ENCODE peak calls at places on chromosomes 5 and 9, in nine cellular contexts. Y is H1, W is transverse colon, M is stomach, B is pancreas, V is lower lobe of right lung, A is cardiac muscle cell, Z is endodermal cell, G is tibial artery. X is an unnamed sample. For H3K9me3, the result is how much of the 10 kb centered on the place peaks cover.

GRCh38 chr5:104456122-104456521 is 893.5 kb upstream of the NUDT12 start:
- DNase-seq in Y (no peak), W (no peak), M (no peak), B (no peak), V (no peak), A (no peak), Z (no peak), G (no peak), X (no peak)

GRCh38 chr5:128966846-128967245 is 1.6 kb downstream of the SLC27A6 start:
- DNase-seq in Y (no peak), W (no peak), M (no peak), B (no peak), V (no peak), A (no peak), Z (no peak), G (no peak), X (no peak)

GRCh38 chr5:147188200-147189108 is 46.4 kb upstream of the STK32A start:
- DNase-seq in Y (peak), W (peak), M (peak), B (no peak), V (no peak), A (peak), Z (peak), G (peak), X (peak)

GRCh38 chr9:76583256-76583655 is 124.3 kb downstream of the GCNT1 start:
- DNase-seq in Y (no peak), W (no peak), M (no peak), B (no peak), V (no peak), A (no peak), Z (no peak), G (no peak), X (no peak)

GRCh38 chr9:99361827-99362226 is 139.7 kb downstream of the SEC61B start:
- DNase-seq in Y (peak), W (no peak), M (no peak), B (no peak), V (no peak), A (no peak), Z (peak), G (no peak), X (no peak)

GRCh38 chr9:125548141-125548540 is 158.9 kb downstream of the MAPKAP1 start:
- DNase-seq in Y (no peak), W (no peak), M (no peak), B (no peak), V (no peak), A (no peak), Z (no peak), G (no peak), X (no peak)

GRCh38 chr5:66653380-66653779 is 57.2 kb downstream of the MAST4 start:
- DNase-seq in Y (no peak), W (no peak), M (no peak), B (no peak), V (no peak), A (no peak), Z (no peak), G (no peak), X (no peak)

GRCh38 chr9:28563612-28564011 is 990.3 kb upstream of the C9orf72 start:
- DNase-seq in Y (no peak), W (no peak), M (no peak), B (no peak), V (no peak), A (no peak), Z (no peak), G (no peak), X (no peak)

DNA sequence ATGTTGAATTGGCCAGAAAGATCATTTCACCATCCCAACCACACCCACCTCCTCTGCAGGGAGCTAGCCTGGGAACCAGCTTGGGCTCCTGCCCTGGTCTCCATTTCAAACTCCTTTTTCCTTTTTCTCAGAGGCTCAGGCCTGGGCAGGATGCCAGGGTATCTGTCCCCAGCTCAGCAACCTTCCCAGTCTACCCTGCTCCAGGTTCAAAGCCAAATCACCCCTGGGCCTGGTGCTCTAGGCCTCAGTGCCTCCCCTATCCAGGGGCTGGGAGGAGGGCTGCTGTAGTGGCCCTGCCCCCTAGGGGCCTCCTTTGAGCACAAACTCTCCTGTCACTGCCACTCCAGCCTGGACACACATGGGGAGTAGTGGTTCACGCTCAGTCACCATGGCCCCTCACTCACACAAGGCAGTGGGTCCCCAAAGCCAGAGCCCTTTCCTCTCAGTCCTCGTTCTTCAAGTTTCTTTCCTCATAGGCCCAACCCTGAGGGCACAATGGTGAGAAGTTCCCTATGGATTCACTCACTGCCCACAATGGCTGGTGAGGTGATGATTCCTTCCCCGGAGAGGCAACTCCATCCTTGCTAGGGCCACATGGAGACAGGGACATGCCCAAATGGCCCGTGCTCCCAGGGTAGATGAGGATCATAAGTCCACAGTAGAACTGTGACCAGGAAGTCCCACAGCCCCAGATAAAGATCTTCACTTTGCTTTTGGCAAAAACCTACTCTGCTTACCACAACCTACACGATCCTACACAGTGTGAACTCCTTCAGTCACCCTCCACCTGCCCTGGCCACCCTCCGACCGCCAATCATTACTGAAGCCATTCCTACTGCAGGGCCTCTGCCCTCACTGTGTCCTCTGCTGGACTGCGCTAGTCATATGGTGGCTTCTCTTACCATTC is 1.6 kb upstream of the ST6GALNAC4 start:
- DNase-seq in Y (no peak), W (peak), M (no peak), B (peak), V (peak), A (peak), Z (peak), G (no peak), X (no peak)
- TF ChIP-seq CTCF in Y (peak), W (no peak), M (no peak), B (no peak), V (no peak), A (no peak), Z (peak), G (no peak), X (no peak)

GRCh38 chr9:3903906-3904305 is 378.1 kb upstream of the RFX3 start:
- DNase-seq in Y (no peak), W (no peak), M (no peak), B (no peak), V (no peak), A (no peak), Z (no peak), G (no peak), X (no peak)

GRCh38 chr9:3896576-3896975 is 370.8 kb upstream of the RFX3 start:
- DNase-seq in Y (no peak), W (no peak), M (no peak), B (no peak), V (no peak), A (no peak), Z (no peak), G (no peak), X (no peak)

GRCh38 chr9:3903273-3903672 is 377.5 kb upstream of the RFX3 start:
- DNase-seq in Y (no peak), W (peak), M (no peak), B (no peak), V (no peak), A (no peak), Z (no peak), G (no peak), X (no peak)

GRCh38 chr9:3898371-3899218 is 372.8 kb upstream of the RFX3 start:
- DNase-seq in Y (no peak), W (peak), M (peak), B (no peak), V (no peak), A (peak), Z (peak), G (no peak), X (no peak)

GRCh38 chr9:3900673-3901318 is 375.0 kb upstream of the RFX3 start:
- DNase-seq in Y (no peak), W (no peak), M (no peak), B (no peak), V (peak), A (no peak), Z (no peak), G (no peak), X (no peak)
- H3K9me3 ChIP-seq in Y (under half), W (under half), M (under half), B (under half), V (under half), A (under half), Z (under half), G (under half), X (under half)

DNA sequence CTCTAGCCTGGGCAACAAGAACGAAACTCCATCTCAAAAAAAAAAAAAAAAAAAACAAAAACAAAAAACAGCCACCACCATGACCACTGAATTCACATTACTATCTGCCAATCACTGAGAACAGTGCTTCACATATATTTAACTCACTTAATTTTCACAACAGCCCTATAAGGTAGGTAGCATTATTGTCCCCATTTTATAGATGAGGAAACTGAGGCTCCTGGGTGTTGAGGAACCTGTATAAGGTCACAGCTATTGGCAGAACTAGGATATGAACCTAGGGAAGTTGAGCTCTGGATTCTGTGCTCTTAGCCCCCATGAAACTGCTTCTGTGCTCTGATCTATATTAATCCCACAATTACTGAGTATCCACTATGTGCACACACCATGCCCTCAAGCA is 283.7 kb downstream of the CRB2 start:
- DNase-seq in Y (no peak), W (no peak), M (no peak), B (no peak), V (no peak), A (no peak), Z (no peak), G (no peak), X (no peak)
- TF ChIP-seq CTCF in Y (no peak), W (no peak), M (no peak), B (no peak), V (no peak), A (no peak), Z (no peak), G (no peak), X (no peak)

DNA sequence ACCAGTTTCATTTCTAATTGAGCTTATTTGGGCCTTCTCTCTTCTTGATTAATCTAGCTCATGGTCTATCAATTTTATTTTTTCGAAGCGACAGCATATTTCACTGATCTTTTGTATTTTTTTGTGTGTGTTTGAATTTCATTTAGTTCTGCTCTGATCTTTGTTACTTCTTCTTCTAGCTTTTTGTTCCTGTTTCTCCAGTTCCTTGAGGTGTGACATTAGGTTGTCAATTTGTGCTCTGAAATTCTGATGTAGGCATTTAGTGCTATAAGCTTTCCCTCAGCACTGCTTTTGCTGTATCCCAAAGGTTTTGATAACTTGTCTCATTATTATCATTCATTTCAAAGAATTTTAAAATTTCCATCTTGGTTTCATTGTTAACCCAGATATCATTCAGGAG is 67.3 kb downstream of the STRBP start:
- DNase-seq in Y (no peak), W (no peak), M (no peak), B (no peak), V (no peak), A (no peak), Z (no peak), G (no peak), X (no peak)
- H3K9me3 ChIP-seq in Y (under half), W (under half), M (under half), B (under half), V (under half), A (under half), Z (under half), G (under half), X (under half)

GRCh38 chr5:28903643-28904042 is 1865.3 kb upstream of the CDH9 start:
- DNase-seq in Y (no peak), W (no peak), M (no peak), B (no peak), V (no peak), A (no peak), Z (no peak), G (no peak), X (no peak)
- TF ChIP-seq CTCF in Y (no peak), W (no peak), M (no peak), B (no peak), V (no peak), A (no peak), Z (no peak), G (no peak), X (no peak)

GRCh38 chr9:21890696-21891095 is 88.3 kb downstream of the MTAP start:
- DNase-seq in Y (no peak), W (no peak), M (no peak), B (no peak), V (no peak), A (no peak), Z (no peak), G (no peak), X (no peak)
- H3K9me3 ChIP-seq in Y (under half), W (under half), M (under half), B (under half), V (under half), A (under half), Z (half or more), G (under half), X (under half)

DNA sequence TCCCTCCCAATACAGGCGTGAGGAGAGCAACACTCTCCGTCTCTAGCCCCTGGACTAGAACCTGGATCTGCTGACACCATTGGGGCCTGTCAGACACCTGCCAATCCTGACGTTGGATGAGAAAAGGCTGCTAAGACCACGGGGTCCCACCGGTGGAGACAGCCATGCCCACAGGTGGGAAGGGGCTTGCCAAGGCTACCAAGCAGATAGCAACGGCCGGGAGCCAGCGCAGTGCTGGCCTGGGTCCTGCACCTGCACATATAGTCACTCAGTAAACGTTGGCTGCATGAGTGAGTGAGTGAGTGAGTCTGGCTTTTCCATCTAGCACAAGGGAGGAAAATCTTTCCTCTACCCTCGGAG is 181.9 kb upstream of the PPP1R26 start:
- DNase-seq in Y (no peak), W (no peak), M (no peak), B (peak), V (no peak), A (no peak), Z (peak), G (no peak), X (no peak)
- TF ChIP-seq CTCF in Y (no peak), W (no peak), M (no peak), B (no peak), V (no peak), A (no peak), Z (no peak), G (no peak), X (no peak)